ENCODE peak calls at places on chromosomes 4 and X, in ten cellular contexts. One of them, this sample, is unnamed.

GRCh38 chr4:142408003-142408441 is 438.1 kb downstream of the INPP4B start:
- DNase-seq in mammary epithelial cell: peak; percentile 96
- DNase-seq in lower lobe of right lung: no peak
- DNase-seq in esophagus squamous epithelium: no peak
- DNase-seq in activated T-cell treated with anti-CD3 and anti-CD28 coated beads for 4 hours: no peak
- DNase-seq in AG20443: peak; percentile 27
- DNase-seq in NCI-H748 treated with DMSO at 0.1 percent for 48 hours: no peak
- DNase-seq in foreskin fibroblast: peak; percentile 85
- DNase-seq in astrocyte of the spinal cord: peak; percentile 47
- DNase-seq in T-cell: no peak
- DNase-seq in this sample: peak; percentile 81

GRCh38 chrX:80578518-80579105 is 158.4 kb downstream of the TENT5D start:
- DNase-seq in mammary epithelial cell: peak; percentile 12
- DNase-seq in lower lobe of right lung: no peak
- DNase-seq in esophagus squamous epithelium: no peak
- DNase-seq in activated T-cell treated with anti-CD3 and anti-CD28 coated beads for 4 hours: no peak
- DNase-seq in AG20443: peak; percentile 14
- DNase-seq in NCI-H748 treated with DMSO at 0.1 percent for 48 hours: peak; percentile 2
- DNase-seq in foreskin fibroblast: peak; percentile 8
- DNase-seq in astrocyte of the spinal cord: peak; percentile 3
- DNase-seq in T-cell: no peak
- DNase-seq in this sample: peak; percentile 4

GRCh38 chrX:31331045-31331444 is 259.2 kb upstream of the FTHL17 start:
- DNase-seq in mammary epithelial cell: no peak
- DNase-seq in lower lobe of right lung: no peak
- DNase-seq in esophagus squamous epithelium: no peak
- DNase-seq in activated T-cell treated with anti-CD3 and anti-CD28 coated beads for 4 hours: no peak
- DNase-seq in AG20443: no peak
- DNase-seq in NCI-H748 treated with DMSO at 0.1 percent for 48 hours: no peak
- DNase-seq in foreskin fibroblast: no peak
- DNase-seq in astrocyte of the spinal cord: no peak
- DNase-seq in T-cell: no peak
- DNase-seq in this sample: no peak

GRCh38 chr4:41212221-41213203 is 1.8 kb downstream of the APBB2 start:
- DNase-seq in mammary epithelial cell: peak; percentile 72
- DNase-seq in lower lobe of right lung: no peak
- DNase-seq in esophagus squamous epithelium: no peak
- DNase-seq in activated T-cell treated with anti-CD3 and anti-CD28 coated beads for 4 hours: no peak
- DNase-seq in AG20443: peak; percentile 52
- DNase-seq in NCI-H748 treated with DMSO at 0.1 percent for 48 hours: peak; percentile 71
- DNase-seq in foreskin fibroblast: peak; percentile 90
- DNase-seq in astrocyte of the spinal cord: peak; percentile 69
- DNase-seq in T-cell: no peak
- DNase-seq in this sample: peak; percentile 62

GRCh38 chr4:24690436-24690835 is 104.9 kb upstream of the SOD3 start:
- DNase-seq in mammary epithelial cell: no peak
- DNase-seq in lower lobe of right lung: no peak
- DNase-seq in esophagus squamous epithelium: no peak
- DNase-seq in activated T-cell treated with anti-CD3 and anti-CD28 coated beads for 4 hours: no peak
- DNase-seq in AG20443: peak; percentile 53
- DNase-seq in NCI-H748 treated with DMSO at 0.1 percent for 48 hours: no peak
- DNase-seq in foreskin fibroblast: peak; percentile 66
- DNase-seq in astrocyte of the spinal cord: no peak
- DNase-seq in T-cell: no peak
- DNase-seq in this sample: peak; percentile 16

GRCh38 chr4:10738826-10739489 is 54.4 kb upstream of the CLNK start:
- DNase-seq in mammary epithelial cell: peak; percentile 5
- DNase-seq in lower lobe of right lung: no peak
- DNase-seq in esophagus squamous epithelium: no peak
- DNase-seq in activated T-cell treated with anti-CD3 and anti-CD28 coated beads for 4 hours: no peak
- DNase-seq in AG20443: no peak
- DNase-seq in NCI-H748 treated with DMSO at 0.1 percent for 48 hours: no peak
- DNase-seq in foreskin fibroblast: no peak
- DNase-seq in astrocyte of the spinal cord: peak; percentile 59
- DNase-seq in T-cell: no peak
- DNase-seq in this sample: no peak

GRCh38 chr4:93897559-93897958 is 69.0 kb downstream of the ATOH1 start:
- DNase-seq in mammary epithelial cell: peak; percentile 1
- DNase-seq in lower lobe of right lung: no peak
- DNase-seq in esophagus squamous epithelium: no peak
- DNase-seq in activated T-cell treated with anti-CD3 and anti-CD28 coated beads for 4 hours: no peak
- DNase-seq in AG20443: no peak
- DNase-seq in NCI-H748 treated with DMSO at 0.1 percent for 48 hours: no peak
- DNase-seq in foreskin fibroblast: peak; percentile 0
- DNase-seq in astrocyte of the spinal cord: peak; percentile 7
- DNase-seq in T-cell: no peak
- DNase-seq in this sample: no peak

GRCh38 chr4:41360214-41360910 is 103.6 kb downstream of the UCHL1 start:
- DNase-seq in mammary epithelial cell: peak; percentile 24
- DNase-seq in lower lobe of right lung: peak; percentile 83
- DNase-seq in esophagus squamous epithelium: no peak
- DNase-seq in activated T-cell treated with anti-CD3 and anti-CD28 coated beads for 4 hours: no peak
- DNase-seq in AG20443: peak; percentile 86
- DNase-seq in NCI-H748 treated with DMSO at 0.1 percent for 48 hours: peak; percentile 29
- DNase-seq in foreskin fibroblast: peak; percentile 72
- DNase-seq in astrocyte of the spinal cord: peak; percentile 36
- DNase-seq in T-cell: no peak
- DNase-seq in this sample: peak; percentile 31

GRCh38 chrX:37420756-37421155 is 71.6 kb downstream of the PRRG1 start:
- DNase-seq in mammary epithelial cell: no peak
- DNase-seq in lower lobe of right lung: no peak
- DNase-seq in esophagus squamous epithelium: no peak
- DNase-seq in activated T-cell treated with anti-CD3 and anti-CD28 coated beads for 4 hours: no peak
- DNase-seq in AG20443: no peak
- DNase-seq in NCI-H748 treated with DMSO at 0.1 percent for 48 hours: no peak
- DNase-seq in foreskin fibroblast: no peak
- DNase-seq in astrocyte of the spinal cord: no peak
- DNase-seq in T-cell: no peak
- DNase-seq in this sample: no peak

GRCh38 chr4:183129675-183130074 is 30.6 kb downstream of the WWC2 start:
- DNase-seq in mammary epithelial cell: no peak
- DNase-seq in lower lobe of right lung: no peak
- DNase-seq in esophagus squamous epithelium: no peak
- DNase-seq in activated T-cell treated with anti-CD3 and anti-CD28 coated beads for 4 hours: no peak
- DNase-seq in AG20443: no peak
- DNase-seq in NCI-H748 treated with DMSO at 0.1 percent for 48 hours: no peak
- DNase-seq in foreskin fibroblast: no peak
- DNase-seq in astrocyte of the spinal cord: no peak
- DNase-seq in T-cell: no peak
- DNase-seq in this sample: no peak

GRCh38 chr4:89835413-89835812 is 1.5 kb downstream of the SNCA start:
- DNase-seq in mammary epithelial cell: no peak
- DNase-seq in lower lobe of right lung: no peak
- DNase-seq in esophagus squamous epithelium: no peak
- DNase-seq in activated T-cell treated with anti-CD3 and anti-CD28 coated beads for 4 hours: no peak
- DNase-seq in AG20443: no peak
- DNase-seq in NCI-H748 treated with DMSO at 0.1 percent for 48 hours: no peak
- DNase-seq in foreskin fibroblast: no peak
- DNase-seq in astrocyte of the spinal cord: no peak
- DNase-seq in T-cell: no peak
- DNase-seq in this sample: no peak

GRCh38 chr4:37762294-37763163 is 64.0 kb upstream of the PGM2 start:
- DNase-seq in mammary epithelial cell: peak; percentile 79
- DNase-seq in lower lobe of right lung: no peak
- DNase-seq in esophagus squamous epithelium: no peak
- DNase-seq in activated T-cell treated with anti-CD3 and anti-CD28 coated beads for 4 hours: no peak
- DNase-seq in AG20443: no peak
- DNase-seq in NCI-H748 treated with DMSO at 0.1 percent for 48 hours: no peak
- DNase-seq in foreskin fibroblast: peak; percentile 49
- DNase-seq in astrocyte of the spinal cord: no peak
- DNase-seq in T-cell: no peak
- DNase-seq in this sample: peak; percentile 25

GRCh38 chrX:111168314-111168713 is 72.3 kb downstream of the PAK3 start:
- DNase-seq in mammary epithelial cell: peak; percentile 12
- DNase-seq in lower lobe of right lung: no peak
- DNase-seq in esophagus squamous epithelium: no peak
- DNase-seq in activated T-cell treated with anti-CD3 and anti-CD28 coated beads for 4 hours: no peak
- DNase-seq in AG20443: peak; percentile 3
- DNase-seq in NCI-H748 treated with DMSO at 0.1 percent for 48 hours: peak; percentile 26
- DNase-seq in foreskin fibroblast: no peak
- DNase-seq in astrocyte of the spinal cord: no peak
- DNase-seq in T-cell: no peak
- DNase-seq in this sample: no peak

GRCh38 chrX:34778961-34779360 is 121.9 kb upstream of the TMEM47 start:
- DNase-seq in mammary epithelial cell: peak; percentile 11
- DNase-seq in lower lobe of right lung: no peak
- DNase-seq in esophagus squamous epithelium: no peak
- DNase-seq in activated T-cell treated with anti-CD3 and anti-CD28 coated beads for 4 hours: no peak
- DNase-seq in AG20443: peak; percentile 29
- DNase-seq in NCI-H748 treated with DMSO at 0.1 percent for 48 hours: no peak
- DNase-seq in foreskin fibroblast: peak; percentile 74
- DNase-seq in astrocyte of the spinal cord: peak; percentile 67
- DNase-seq in T-cell: no peak
- DNase-seq in this sample: peak; percentile 72

GRCh38 chr4:180156684-180157083 is 2086.5 kb upstream of the TENM3 start:
- DNase-seq in mammary epithelial cell: no peak
- DNase-seq in lower lobe of right lung: no peak
- DNase-seq in esophagus squamous epithelium: no peak
- DNase-seq in activated T-cell treated with anti-CD3 and anti-CD28 coated beads for 4 hours: no peak
- DNase-seq in AG20443: no peak
- DNase-seq in NCI-H748 treated with DMSO at 0.1 percent for 48 hours: no peak
- DNase-seq in foreskin fibroblast: no peak
- DNase-seq in astrocyte of the spinal cord: no peak
- DNase-seq in T-cell: no peak
- DNase-seq in this sample: no peak

GRCh38 chr4:41532880-41533279 is 5.1 kb upstream of the LIMCH1 start:
- DNase-seq in mammary epithelial cell: no peak
- DNase-seq in lower lobe of right lung: no peak
- DNase-seq in esophagus squamous epithelium: no peak
- DNase-seq in activated T-cell treated with anti-CD3 and anti-CD28 coated beads for 4 hours: no peak
- DNase-seq in AG20443: no peak
- DNase-seq in NCI-H748 treated with DMSO at 0.1 percent for 48 hours: no peak
- DNase-seq in foreskin fibroblast: peak; percentile 12
- DNase-seq in astrocyte of the spinal cord: no peak
- DNase-seq in T-cell: no peak
- DNase-seq in this sample: no peak

GRCh38 chr4:123408471-123409084 is 12.0 kb downstream of the SPRY1 start:
- DNase-seq in mammary epithelial cell: no peak
- DNase-seq in lower lobe of right lung: no peak
- DNase-seq in esophagus squamous epithelium: no peak
- DNase-seq in activated T-cell treated with anti-CD3 and anti-CD28 coated beads for 4 hours: no peak
- DNase-seq in AG20443: no peak
- DNase-seq in NCI-H748 treated with DMSO at 0.1 percent for 48 hours: no peak
- DNase-seq in foreskin fibroblast: no peak
- DNase-seq in astrocyte of the spinal cord: no peak
- DNase-seq in T-cell: no peak
- DNase-seq in this sample: no peak

GRCh38 chr4:16413794-16414555 is 187.7 kb upstream of the TAPT1 start:
- DNase-seq in mammary epithelial cell: no peak
- DNase-seq in lower lobe of right lung: no peak
- DNase-seq in esophagus squamous epithelium: no peak
- DNase-seq in activated T-cell treated with anti-CD3 and anti-CD28 coated beads for 4 hours: no peak
- DNase-seq in AG20443: no peak
- DNase-seq in NCI-H748 treated with DMSO at 0.1 percent for 48 hours: no peak
- DNase-seq in foreskin fibroblast: no peak
- DNase-seq in astrocyte of the spinal cord: no peak
- DNase-seq in T-cell: no peak
- DNase-seq in this sample: no peak